ENCODE peak calls at places on chromosomes 13 and 19, in eight cellular contexts. U is SK-N-SH, B is sigmoid colon, R is OCI-LY7, V is neural progenitor cell, E is suprapubic skin, J is psoas muscle, N is GM23338. I is an unnamed sample.

GRCh38 chr19:38135150-38135998 is 88.6 kb downstream of the DPF1 start:
- DNase-seq in B (no peak), E (no peak), J (no peak), N (no peak), U (no peak), R (no peak), V (peak; percentile 26), I (no peak)

GRCh38 chr19:40464059-40465024 is 1.2 kb downstream of the BLVRB start:
- DNase-seq in N (peak; percentile 94), J (peak; percentile 84), E (peak; percentile 91), V (peak; percentile 81), R (peak; percentile 73), U (peak; percentile 75), B (peak; percentile 92), I (peak; percentile 86)

GRCh38 chr13:67238277-67238859 is 8.2 kb upstream of the PCDH9 start:
- DNase-seq in U (peak; percentile 19), J (no peak), R (peak; percentile 60), E (no peak), N (peak; percentile 24), V (no peak), B (no peak), I (no peak)

GRCh38 chr13:28830580-28830979 is 10.4 kb downstream of the MTUS2 start:
- DNase-seq in V (no peak), U (no peak), B (no peak), R (no peak), N (no peak), J (no peak), E (no peak), I (no peak)

GRCh38 chr19:19488875-19489690 is 26.3 kb downstream of the TSSK6 start:
- DNase-seq in J (peak; percentile 69), E (peak; percentile 90), N (peak; percentile 99), V (peak; percentile 82), B (peak; percentile 88), U (peak; percentile 82), R (peak; percentile 93), I (peak; percentile 88)

GRCh38 chr13:106210327-106210726 is 325.1 kb downstream of the EFNB2 start:
- DNase-seq in R (no peak), J (no peak), B (no peak), E (no peak), V (no peak), N (no peak), U (no peak), I (no peak)

GRCh38 chr13:35157143-35157755 is 215.2 kb downstream of the NBEA start:
- DNase-seq in U (peak; percentile 43), B (no peak), V (peak; percentile 55), E (no peak), R (peak; percentile 59), N (peak; percentile 71), J (no peak), I (no peak)

GRCh38 chr13:31699650-31700049 is 39.7 kb upstream of the RXFP2 start:
- DNase-seq in U (no peak), E (no peak), J (no peak), N (peak; percentile 71), B (no peak), R (peak; percentile 1), V (peak; percentile 67), I (no peak)

GRCh38 chr13:79423801-79424642 is 18.0 kb upstream of the RBM26 start:
- DNase-seq in V (peak; percentile 34), B (no peak), U (peak; percentile 45), R (peak; percentile 54), E (no peak), J (no peak), N (peak; percentile 75), I (no peak)

GRCh38 chr19:39816287-39817048 is 17.5 kb downstream of the DYRK1B start:
- DNase-seq in R (no peak), V (no peak), B (no peak), N (no peak), U (no peak), J (no peak), E (no peak), I (no peak)

DNA sequence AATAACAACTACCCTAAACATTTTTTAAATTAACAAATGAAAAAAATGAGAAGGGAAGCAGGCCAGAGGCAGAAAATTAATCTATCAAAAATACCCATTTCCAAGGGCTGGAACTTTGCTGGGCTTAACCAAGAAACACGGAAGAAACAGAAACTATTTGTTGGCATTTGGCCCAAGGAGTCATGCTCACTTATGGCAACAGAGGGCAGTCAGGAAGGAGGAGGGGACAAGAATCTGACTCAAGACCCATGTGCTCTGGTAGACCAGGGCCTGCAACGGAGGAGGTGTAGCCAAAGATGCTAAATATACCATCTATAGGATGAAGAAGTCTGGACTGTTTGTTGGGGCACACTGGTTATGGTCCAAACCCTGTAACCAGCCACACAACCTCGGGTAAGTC is 496.7 kb downstream of the COG6 start:
- DNase-seq in N (no peak), V (no peak), U (no peak), E (no peak), J (no peak), R (no peak), B (no peak), I (no peak)
- TF ChIP-seq CTCF in N (no peak), V (no peak), U (peak; percentile 36), E (no peak), J (no peak), R (peak; percentile 12), B (no peak), I (no peak)

DNA sequence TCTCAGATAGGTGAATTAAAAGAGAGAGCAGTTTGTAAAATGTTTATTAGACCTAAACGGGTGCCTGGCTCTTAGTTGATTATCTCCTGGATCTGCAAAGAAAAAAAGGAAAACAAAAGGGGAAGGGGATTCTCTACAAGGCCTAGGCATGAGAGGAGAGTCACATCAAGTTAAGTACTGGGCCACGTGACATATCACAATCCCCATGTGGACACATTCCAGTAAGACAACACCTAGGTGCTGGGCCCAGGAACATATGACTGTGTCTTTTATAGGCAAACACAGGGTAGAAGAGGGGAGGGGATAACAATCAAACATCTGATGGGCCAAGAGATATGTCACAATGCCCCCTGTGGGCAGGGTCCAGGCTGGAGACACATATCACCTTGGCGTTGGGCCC is 4.2 kb upstream of the ZNF91 start:
- DNase-seq in V (no peak), U (no peak), B (no peak), E (no peak), N (no peak), R (no peak), J (no peak), I (no peak)
- H3K27ac ChIP-seq in V (no peak overlapping the region), U (no peak overlapping the region), B (no peak overlapping the region), E (no peak overlapping the region), N (no peak overlapping the region), R (no peak overlapping the region), J (no peak overlapping the region), I (no peak overlapping the region)

GRCh38 chr19:17951151-17952040 is 15.5 kb upstream of the KCNN1 start:
- DNase-seq in J (no peak), B (no peak), V (peak; percentile 43), E (no peak), N (no peak), U (no peak), R (no peak), I (no peak)
- H3K4me1 ChIP-seq in J (peaks cover 15% of the 10 kb centered on the region), B (peaks cover 47% of the 10 kb centered on the region), V (peaks cover 49% of the 10 kb centered on the region), E (peaks cover 52% of the 10 kb centered on the region), N (peaks cover 35% of the 10 kb centered on the region), U (peaks cover 22% of the 10 kb centered on the region), R (peaks cover 37% of the 10 kb centered on the region), I (peaks cover 57% of the 10 kb centered on the region)

GRCh38 chr13:44972956-44973581 is 16.2 kb downstream of the NUFIP1 start:
- DNase-seq in U (peak; percentile 34), R (peak; percentile 38), J (no peak), V (peak; percentile 32), N (peak; percentile 53), E (no peak), B (no peak), I (no peak)
- TF ChIP-seq CTCF in U (peak; percentile 71), R (peak; percentile 76), J (peak; percentile 50), V (peak; percentile 72), N (peak; percentile 64), E (peak; percentile 30), B (peak; percentile 60), I (peak; percentile 57)